ENCODE peak calls at places on chromosomes 11 and 22, in five cellular contexts. R, W, D, Q and U are unnamed samples.
A peak's percentile ranks its signal among the peaks of the same experiment; 100 is the strongest.

GRCh38 chr11:129385801-129386200 is 10.2 kb downstream of the BARX2 start:
- ATAC-seq in R (no peak), W (no peak), D (no peak), Q (no peak), U (no peak)

GRCh38 chr11:6413791-6414231 is 5.1 kb downstream of the APBB1 start:
- ATAC-seq in D (no peak), R (no peak), Q (no peak), W (peak; percentile 63), U (no peak)

GRCh38 chr11:125692887-125693286 is 12.2 kb upstream of the ACRV1 start:
- ATAC-seq in R (no peak), Q (no peak), W (no peak), D (no peak), U (no peak)

GRCh38 chr11:78429667-78430066 is 12.0 kb upstream of the GAB2 start:
- ATAC-seq in Q (no peak), W (peak; percentile 79), R (no peak), D (no peak), U (no peak)

GRCh38 chr11:111303476-111303875 is 5.1 kb downstream of the POU2AF3 start:
- ATAC-seq in R (peak; percentile 90), W (no peak), D (no peak), Q (no peak), U (no peak)

GRCh38 chr11:61153593-61154090 is 7.6 kb downstream of the VPS37C start:
- ATAC-seq in W (no peak), Q (no peak), D (no peak), R (no peak), U (peak; percentile 18)

GRCh38 chr11:74322667-74323066 is 11.2 kb upstream of the P4HA3 start:
- ATAC-seq in Q (no peak), R (no peak), W (no peak), D (no peak), U (peak; percentile 78)

GRCh38 chr11:78789365-78789764 is 214.7 kb upstream of the NARS2 start:
- ATAC-seq in Q (no peak), D (no peak), R (no peak), W (no peak), U (no peak)

GRCh38 chr11:11929920-11930319 is 78.5 kb downstream of the DKK3 start:
- ATAC-seq in D (no peak), R (no peak), W (no peak), Q (no peak), U (no peak)

GRCh38 chr11:122229078-122229477 is 113.1 kb upstream of the BLID start:
- ATAC-seq in Q (no peak), W (no peak), R (no peak), D (no peak), U (peak; percentile 16)

GRCh38 chr11:32331098-32331497 is 104.2 kb downstream of the WT1 start:
- ATAC-seq in W (no peak), Q (no peak), D (peak; percentile 44), R (no peak), U (no peak)

GRCh38 chr11:93537022-93537421 is 6.2 kb downstream of the SMCO4 start:
- ATAC-seq in R (no peak), W (no peak), D (no peak), Q (no peak), U (no peak)

GRCh38 chr22:41288245-41288946 is 2.4 kb upstream of the RANGAP1 start:
- ATAC-seq in R (no peak), D (peak; percentile 62), Q (no peak), W (no peak), U (no peak)

GRCh38 chr11:299081-299891 is at the start of gene IFITM5:
- ATAC-seq in R (no peak), W (no peak), Q (no peak), D (no peak), U (no peak)

GRCh38 chr11:60367009-60367408 is 11.3 kb upstream of the MS4A7 start:
- ATAC-seq in W (no peak), Q (peak; percentile 76), R (no peak), D (no peak), U (no peak)

GRCh38 chr11:14445542-14446530 is 53.8 kb downstream of the COPB1 start:
- ATAC-seq in W (no peak), Q (no peak), D (no peak), R (no peak), U (no peak)

GRCh38 chr11:34160049-34160721 is 54.8 kb downstream of the NAT10 start:
- ATAC-seq in D (no peak), Q (no peak), W (no peak), R (no peak), U (no peak)

GRCh38 chr11:120698918-120699317 is 187.4 kb downstream of the GRIK4 start:
- ATAC-seq in D (peak; percentile 36), Q (no peak), W (no peak), R (no peak), U (no peak)

GRCh38 chr22:24066260-24066659 is 55.2 kb downstream of the CABIN1 start:
- ATAC-seq in D (no peak), R (no peak), Q (no peak), W (no peak), U (no peak)

GRCh38 chr11:76962583-76963416 is 71.4 kb upstream of the B3GNT6 start:
- ATAC-seq in Q (peak; percentile 84), W (no peak), D (peak; percentile 100), R (peak; percentile 69), U (no peak)

GRCh38 chr22:28929197-28929596 is 45.8 kb downstream of the ZNRF3 start:
- ATAC-seq in Q (no peak), W (no peak), R (no peak), D (no peak), U (no peak)

GRCh38 chr11:126318642-126319373 is 14.9 kb downstream of the DCPS start:
- ATAC-seq in W (peak; percentile 51), R (peak; percentile 89), Q (peak; percentile 94), D (no peak), U (peak; percentile 77)

GRCh38 chr22:32618461-32619140 is 144.0 kb downstream of the FBXO7 start:
- ATAC-seq in R (no peak), Q (no peak), D (no peak), W (no peak), U (peak; percentile 61)

GRCh38 chr11:23564370-23564769 is 704.1 kb upstream of the CCDC179 start:
- ATAC-seq in Q (no peak), W (no peak), R (no peak), D (no peak), U (no peak)

GRCh38 chr11:119389611-119390254 is 8.2 kb upstream of the USP2 start:
- ATAC-seq in D (peak; percentile 79), W (peak; percentile 88), Q (peak; percentile 78), R (no peak), U (no peak)

GRCh38 chr22:29254283-29254653 is 13.5 kb downstream of the RHBDD3 start:
- ATAC-seq in D (no peak), R (no peak), W (no peak), Q (no peak), U (no peak)

GRCh38 chr22:24772493-24773220 is 1.9 kb downstream of the PIWIL3 start:
- ATAC-seq in R (no peak), Q (no peak), W (peak; percentile 42), D (peak; percentile 87), U (no peak)

GRCh38 chr11:104879514-104880190 is 18.6 kb downstream of the CASP12 start:
- ATAC-seq in W (no peak), Q (no peak), D (no peak), R (no peak), U (no peak)

GRCh38 chr11:125167292-125167953 is 2.9 kb downstream of the PKNOX2 start:
- ATAC-seq in Q (no peak), W (no peak), R (no peak), D (no peak), U (no peak)

GRCh38 chr11:134371436-134372185 is 39.8 kb downstream of the GLB1L2 start:
- ATAC-seq in W (no peak), Q (no peak), R (no peak), D (no peak), U (no peak)

GRCh38 chr11:134373591-134374052 is 38.4 kb downstream of the B3GAT1 start:
- ATAC-seq in R (no peak), D (no peak), Q (no peak), W (no peak), U (no peak)

GRCh38 chr11:134374171-134374570 is 37.9 kb downstream of the B3GAT1 start:
- ATAC-seq in Q (no peak), D (no peak), R (no peak), W (no peak), U (no peak)

GRCh38 chr11:134372536-134372935 is 39.5 kb downstream of the B3GAT1 start:
- ATAC-seq in Q (no peak), D (no peak), R (no peak), W (no peak), U (no peak)

DNA sequence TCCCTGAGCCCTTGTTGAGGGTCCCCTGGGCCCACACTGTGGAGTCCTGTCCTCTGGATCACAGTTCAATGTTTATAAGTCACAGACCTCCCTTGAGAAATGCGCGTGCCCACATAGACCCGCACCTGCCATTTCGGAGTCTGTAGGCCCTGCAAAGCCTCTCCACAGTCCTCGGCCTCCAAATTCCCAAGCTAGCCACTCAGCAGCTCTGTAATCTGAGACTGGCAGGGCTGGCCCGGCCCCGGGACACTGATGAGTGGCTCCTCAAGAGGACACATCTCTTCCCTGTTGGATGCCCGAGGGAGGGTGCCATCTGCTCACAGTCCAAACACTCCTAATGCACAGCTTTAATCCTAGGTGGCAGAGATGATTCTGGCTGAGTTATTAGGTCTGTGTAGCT is 39.1 kb downstream of the B3GAT1 start:
- ATAC-seq in W (no peak), D (no peak), R (no peak), Q (no peak), U (no peak)
- H3K27me3 ChIP-seq in W (no peaks in the 10 kb centered on the region), D (peaks cover 52% of the 10 kb centered on the region), R (no peaks in the 10 kb centered on the region), Q (no peaks in the 10 kb centered on the region), U (no peaks in the 10 kb centered on the region)

GRCh38 chr11:69000831-69001245 is 12.2 kb downstream of the MRGPRF start:
- ATAC-seq in R (no peak), D (peak; percentile 80), W (peak; percentile 60), Q (no peak), U (peak; percentile 82)
- TF ChIP-seq EP300 in R (no peak), D (no peak), W (no peak), Q (no peak), U (no peak)

DNA sequence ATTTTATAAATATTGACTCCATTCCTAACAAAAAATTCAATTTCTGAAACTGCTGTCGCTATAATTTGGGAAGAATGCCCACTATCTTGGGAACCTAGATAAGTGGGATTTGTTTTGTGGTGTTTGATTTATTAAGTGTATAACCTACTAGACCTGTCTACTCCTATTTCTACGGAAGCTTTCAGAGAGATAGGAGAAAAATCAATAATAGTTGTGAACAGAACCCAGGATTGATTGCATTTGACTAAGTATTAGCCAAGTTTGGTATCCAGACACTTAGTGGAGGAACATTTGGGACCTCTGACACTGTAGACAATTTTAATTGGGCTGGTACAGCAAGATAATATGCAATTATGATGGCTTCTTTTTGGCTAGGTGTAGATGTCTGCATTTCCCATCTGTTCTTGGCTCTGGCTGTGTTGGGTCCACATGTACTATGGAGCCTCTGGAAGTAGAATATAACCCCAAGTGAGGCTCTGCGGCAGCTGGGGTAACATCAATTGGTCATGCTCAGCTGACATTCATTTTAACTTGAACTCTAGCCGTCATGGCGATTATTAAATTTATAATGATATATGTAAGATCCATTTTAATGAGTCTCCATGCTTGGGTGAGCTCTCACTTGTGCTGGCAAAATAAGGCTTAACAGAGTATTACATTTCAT is 111.5 kb upstream of the E2F8 start:
- ATAC-seq in R (no peak), D (no peak), W (no peak), Q (no peak), U (no peak)
- H3K27me3 ChIP-seq in R (no peaks in the 10 kb centered on the region), D (peaks cover 10% of the 10 kb centered on the region), W (peaks cover 33% of the 10 kb centered on the region), Q (no peaks in the 10 kb centered on the region), U (peaks cover 73% of the 10 kb centered on the region)

DNA sequence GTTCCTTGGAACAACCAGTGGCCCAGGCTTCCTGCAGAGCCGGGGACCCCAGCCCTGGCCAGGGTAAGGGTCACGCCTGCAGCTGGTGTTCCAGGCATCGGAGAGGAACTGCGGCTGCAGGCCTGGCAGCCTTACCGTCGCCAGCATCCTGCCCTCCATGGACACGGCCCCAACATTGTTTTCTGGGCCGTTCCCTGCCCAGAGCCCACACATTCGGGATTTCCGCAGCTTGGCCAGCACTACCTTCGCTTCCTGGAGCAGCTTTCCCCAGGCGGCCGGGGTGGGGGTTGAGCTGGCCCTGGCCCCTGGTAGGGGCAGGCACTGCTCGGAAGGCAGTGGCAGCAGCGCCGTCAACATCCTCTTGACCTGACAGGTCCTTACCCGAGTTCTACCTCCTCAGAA is 17.7 kb downstream of the TXN2 start:
- ATAC-seq in R (peak; percentile 34), Q (no peak), W (no peak), D (no peak), U (peak; percentile 52)
- TF ChIP-seq EP300 in R (peak; percentile 85), Q (no peak), W (no peak), D (no peak), U (no peak)